ENCODE peak calls at places on chromosomes 4 and X, in seven cellular contexts. A is fibroblast of lung; D is GM23248; Y is SK-N-SH; W is pancreas; H is CD8-positive, alpha-beta memory T cell; J is breast epithelium. N is an unnamed sample.

GRCh38 chr4:156559346-156559745 is 412.3 kb downstream of the PDGFC start:
- DNase-seq in A (peak; percentile 26), D (peak; percentile 35), Y (no peak), W (no peak), H (no peak), J (no peak), N (no peak)

GRCh38 chr4:122346036-122346435 is 32.8 kb upstream of the ADAD1 start:
- DNase-seq in A (peak; percentile 37), D (peak; percentile 61), Y (no peak), W (no peak), H (no peak), J (no peak), N (no peak)

GRCh38 chr4:22515888-22516541 is at the start of gene ADGRA3:
- DNase-seq in A (peak; percentile 72), D (peak; percentile 77), Y (peak; percentile 94), W (peak; percentile 83), H (no peak), J (peak; percentile 61), N (peak; percentile 84)

GRCh38 chr4:74547042-74547441 is 102.1 kb downstream of the AREG start:
- DNase-seq in A (no peak), D (no peak), Y (no peak), W (no peak), H (no peak), J (no peak), N (no peak)

GRCh38 chrX:155877288-155877687 is 3.9 kb upstream of the VAMP7 start:
- DNase-seq in A (no peak), D (no peak), Y (no peak), W (no peak), H (no peak), J (no peak), N (no peak)

GRCh38 chr4:170198742-170199141 is 109.0 kb upstream of the AADAT start:
- DNase-seq in A (no peak), D (peak; percentile 24), Y (no peak), W (no peak), H (no peak), J (no peak), N (no peak)

GRCh38 chrX:65920620-65921019 is 119.3 kb downstream of the VSIG4 start:
- DNase-seq in A (no peak), D (no peak), Y (no peak), W (no peak), H (no peak), J (no peak), N (no peak)

GRCh38 chrX:102950908-102951866 is 14.1 kb downstream of the RAB40AL start:
- DNase-seq in A (peak; percentile 32), D (peak; percentile 38), Y (peak; percentile 64), W (no peak), H (peak; percentile 23), J (no peak), N (peak; percentile 53)

GRCh38 chr4:87219648-87220093 is 747 bp downstream of the KLHL8 start:
- DNase-seq in A (peak; percentile 45), D (peak; percentile 76), Y (no peak), W (peak; percentile 57), H (peak; percentile 46), J (no peak), N (peak; percentile 57)

GRCh38 chr4:184357783-184358182 is 116.6 kb downstream of the IRF2 start:
- DNase-seq in A (no peak), D (no peak), Y (no peak), W (no peak), H (no peak), J (no peak), N (no peak)
- H3K27ac ChIP-seq in A (no peak overlapping the region), D (no peak overlapping the region), Y (no peak overlapping the region), W (no peak overlapping the region), H (no peak overlapping the region), J (no peak overlapping the region), N (no peak overlapping the region)

DNA sequence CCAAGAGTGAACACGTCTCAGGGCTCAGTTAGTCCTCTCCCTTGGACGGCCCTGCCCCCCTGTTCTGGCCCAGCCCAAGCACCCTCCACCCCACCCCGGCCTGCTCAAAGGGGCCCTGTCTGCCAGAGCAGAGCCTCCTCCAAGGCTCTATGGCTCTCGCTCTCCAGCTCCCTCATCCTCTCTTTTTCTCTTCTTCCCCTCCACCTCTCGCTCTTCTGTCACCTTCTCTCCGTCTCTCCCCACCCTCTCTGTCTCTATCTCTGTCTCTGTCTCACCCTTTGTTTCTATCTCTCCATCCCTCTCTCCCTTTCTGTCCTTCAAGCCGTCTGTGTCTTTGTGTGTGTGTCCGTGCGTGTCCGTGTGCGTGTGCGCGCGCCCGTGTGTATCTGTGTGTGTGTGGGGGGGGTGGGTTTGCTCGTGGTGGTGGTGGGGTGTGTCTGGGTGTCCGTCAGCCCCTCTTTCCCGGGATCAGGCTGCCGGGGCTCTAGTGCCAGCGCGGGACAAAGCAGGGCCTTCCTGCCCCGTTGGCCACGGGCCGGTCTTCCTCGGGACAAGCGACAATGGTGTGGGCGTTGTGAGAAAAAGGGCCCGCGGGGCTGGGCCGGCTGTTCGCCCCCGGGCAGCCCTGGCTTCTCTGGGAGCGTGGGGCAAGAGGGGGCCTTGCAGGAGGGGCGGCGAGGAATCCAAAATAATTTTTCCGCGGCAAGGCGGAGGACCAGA is 8.7 kb downstream of the FRG2 start:
- DNase-seq in A (no peak), D (no peak), Y (no peak), W (no peak), H (no peak), J (no peak), N (no peak)
- H3K4me1 ChIP-seq in A (no peaks in the 10 kb centered on the region), D (no peaks in the 10 kb centered on the region), Y (no peaks in the 10 kb centered on the region), W (no peaks in the 10 kb centered on the region), H (peaks cover 8% of the 10 kb centered on the region), J (no peaks in the 10 kb centered on the region), N (no peaks in the 10 kb centered on the region)

GRCh38 chr4:8029689-8030088 is 90.0 kb upstream of the AFAP1 start:
- DNase-seq in A (no peak), D (no peak), Y (no peak), W (no peak), H (no peak), J (no peak), N (no peak)

GRCh38 chr4:8028884-8029568 is 89.4 kb upstream of the AFAP1 start:
- DNase-seq in A (no peak), D (no peak), Y (peak; percentile 84), W (no peak), H (no peak), J (no peak), N (no peak)

GRCh38 chr4:8028368-8028767 is 88.7 kb upstream of the AFAP1 start:
- DNase-seq in A (no peak), D (no peak), Y (no peak), W (no peak), H (no peak), J (no peak), N (no peak)

GRCh38 chr4:8032381-8032780 is 92.7 kb upstream of the AFAP1 start:
- DNase-seq in A (no peak), D (no peak), Y (no peak), W (no peak), H (no peak), J (no peak), N (no peak)

DNA sequence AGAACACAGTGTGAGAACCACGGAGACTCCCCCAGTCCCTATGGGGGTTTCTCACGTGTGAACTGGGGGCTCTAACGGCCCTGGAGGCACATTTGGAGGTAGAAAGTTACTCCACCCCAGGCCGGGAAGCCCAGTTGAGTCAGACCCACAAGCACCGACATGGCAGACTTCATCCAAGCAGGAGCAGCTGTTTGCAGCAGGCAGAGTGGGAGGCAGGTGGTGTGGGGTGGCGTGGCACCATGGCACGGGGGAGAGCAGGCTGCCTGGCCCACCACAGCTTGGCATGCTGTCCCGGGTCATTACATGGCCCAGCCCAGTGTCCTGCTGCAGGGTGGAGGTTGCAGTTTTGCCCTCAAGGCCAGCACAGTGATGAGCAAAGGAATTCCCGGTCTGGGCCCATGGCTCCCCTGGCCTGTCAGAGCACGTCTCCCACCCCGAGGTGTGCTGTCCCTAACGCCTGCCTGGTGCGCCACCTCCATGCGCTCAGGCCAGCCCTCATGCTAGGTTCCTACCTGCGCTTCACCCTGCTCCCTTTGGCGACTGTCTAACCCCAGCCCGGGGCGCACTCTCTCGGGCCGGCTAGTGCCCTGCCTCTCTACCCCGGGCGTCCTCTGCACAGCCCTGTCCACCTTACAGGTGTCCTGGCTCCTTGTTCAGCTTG is 90.6 kb upstream of the AFAP1 start:
- DNase-seq in A (no peak), D (no peak), Y (no peak), W (no peak), H (no peak), J (no peak), N (no peak)
- H3K27ac ChIP-seq in A (no peak overlapping the region), D (no peak overlapping the region), Y (no peak overlapping the region), W (no peak overlapping the region), H (no peak overlapping the region), J (no peak overlapping the region), N (no peak overlapping the region)

GRCh38 chrX:10630320-10630719 is 9.9 kb upstream of the MID1 start:
- DNase-seq in A (peak; percentile 15), D (no peak), Y (no peak), W (no peak), H (no peak), J (no peak), N (no peak)

GRCh38 chrX:10633722-10634121 is 13.3 kb upstream of the MID1 start:
- DNase-seq in A (peak; percentile 94), D (peak; percentile 86), Y (no peak), W (no peak), H (no peak), J (peak; percentile 30), N (no peak)

GRCh38 chrX:10631416-10632145 is 11.2 kb upstream of the MID1 start:
- DNase-seq in A (no peak), D (no peak), Y (no peak), W (no peak), H (no peak), J (no peak), N (no peak)

GRCh38 chrX:10629905-10630304 is 9.5 kb upstream of the MID1 start:
- DNase-seq in A (no peak), D (no peak), Y (no peak), W (no peak), H (no peak), J (no peak), N (no peak)

DNA sequence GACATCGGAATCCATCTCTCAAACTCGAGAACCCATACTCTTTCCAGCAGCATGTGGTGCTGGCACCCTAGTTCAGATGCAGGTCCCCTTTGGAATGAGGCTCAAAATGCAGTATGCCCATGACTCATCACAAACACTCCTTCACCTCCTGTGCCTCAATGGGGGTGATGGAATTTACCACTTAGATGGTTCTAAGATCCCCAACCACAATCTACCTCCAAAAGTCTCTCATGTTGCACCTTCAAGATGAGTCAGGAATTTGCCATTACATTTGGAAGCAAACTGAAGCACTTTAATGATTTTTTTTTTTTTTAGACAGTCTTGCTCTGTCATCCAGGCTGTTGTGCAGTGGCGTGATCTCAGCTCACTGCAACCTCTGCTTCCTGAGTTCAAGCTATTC is 8.5 kb upstream of the MID1 start:
- DNase-seq in A (peak; percentile 74), D (no peak), Y (no peak), W (no peak), H (no peak), J (no peak), N (no peak)
- H3K4me1 ChIP-seq in A (peaks cover 4% of the 10 kb centered on the region), D (peaks cover 12% of the 10 kb centered on the region), Y (no peaks in the 10 kb centered on the region), W (no peaks in the 10 kb centered on the region), H (no peaks in the 10 kb centered on the region), J (no peaks in the 10 kb centered on the region), N (no peaks in the 10 kb centered on the region)

DNA sequence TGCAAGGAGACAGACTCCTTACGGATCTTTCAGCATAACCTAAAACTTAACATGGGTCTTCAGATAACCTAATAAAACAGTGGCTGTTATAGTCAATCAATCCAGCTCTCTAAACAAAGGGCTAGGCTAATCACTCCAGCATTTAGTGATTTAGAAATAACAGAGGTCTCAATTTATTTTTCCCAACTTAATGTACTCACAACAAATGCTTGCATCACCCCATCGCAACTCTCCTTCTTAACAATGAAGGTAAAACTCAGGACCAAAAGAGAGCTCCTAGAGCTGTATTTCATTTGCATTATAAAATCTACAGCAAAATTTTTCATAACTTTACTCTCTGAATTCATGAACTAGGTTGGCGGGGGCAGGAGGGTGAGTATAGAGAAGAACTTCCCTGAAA is 1.1 kb downstream of the LIN54 start:
- DNase-seq in A (no peak), D (peak; percentile 50), Y (no peak), W (no peak), H (no peak), J (no peak), N (no peak)
- H3K27ac ChIP-seq in A (peak overlapping the region; percentile 96), D (peak overlapping the region; percentile 96), Y (peak overlapping the region; percentile 82), W (no peak overlapping the region), H (peak overlapping the region; percentile 97), J (peak overlapping the region; percentile 93), N (peak overlapping the region; percentile 88)

N was measured in cardiac muscle cell.